ENCODE peak calls at places on chromosomes 7 and 10, in five cellular contexts. I, W, F, M and J are unnamed samples.

GRCh38 chr7:2520131-2520807 is 695 bp downstream of the LFNG start:
- DNase-seq in I (no peak), W (peak; percentile 80), F (no peak), M (no peak), J (peak; percentile 18)

GRCh38 chr10:13458107-13458761 is 70.6 kb downstream of the BEND7 start:
- DNase-seq in I (no peak), W (no peak), F (no peak), M (peak; percentile 45), J (peak; percentile 16)

GRCh38 chr10:80260295-80261243 is 28.9 kb downstream of the MAT1A start:
- DNase-seq in I (no peak), W (no peak), F (peak; percentile 27), M (no peak), J (no peak)

GRCh38 chr7:12385364-12385786 is 18.3 kb downstream of the VWDE start:
- DNase-seq in I (no peak), W (no peak), F (no peak), M (no peak), J (no peak)

GRCh38 chr7:80884511-80885195 is 34.2 kb downstream of the SEMA3C start:
- DNase-seq in I (no peak), W (no peak), F (no peak), M (peak; percentile 54), J (no peak)

GRCh38 chr10:93999401-93999851 is 5.7 kb downstream of the PLCE1 start:
- DNase-seq in I (peak; percentile 66), W (peak; percentile 57), F (peak; percentile 47), M (peak; percentile 63), J (peak; percentile 93)

GRCh38 chr7:29177963-29178612 is 16.5 kb upstream of the CHN2 start:
- DNase-seq in I (no peak), W (peak; percentile 60), F (peak; percentile 59), M (no peak), J (peak; percentile 85)

GRCh38 chr7:96695581-96695980 is 14.1 kb downstream of the SEM1 start:
- DNase-seq in I (no peak), W (no peak), F (no peak), M (no peak), J (no peak)

GRCh38 chr7:95169678-95170077 is 154.7 kb downstream of the PON1 start:
- DNase-seq in I (no peak), W (no peak), F (no peak), M (no peak), J (no peak)

GRCh38 chr10:60896033-60896432 is 48.0 kb downstream of the RHOBTB1 start:
- DNase-seq in I (no peak), W (no peak), F (peak; percentile 32), M (peak; percentile 82), J (no peak)

GRCh38 chr7:132141109-132141508 is 435.2 kb downstream of the PLXNA4 start:
- DNase-seq in I (no peak), W (no peak), F (no peak), M (no peak), J (peak; percentile 72)

GRCh38 chr7:131454538-131454937 is 101.9 kb downstream of the PODXL start:
- DNase-seq in I (no peak), W (no peak), F (no peak), M (no peak), J (no peak)

GRCh38 chr7:111560773-111561658 is 1.3 kb downstream of the IMMP2L start:
- DNase-seq in I (no peak), W (no peak), F (peak; percentile 48), M (peak; percentile 50), J (no peak)

GRCh38 chr7:25678215-25678614 is 449.9 kb upstream of the NPVF start:
- DNase-seq in I (no peak), W (no peak), F (no peak), M (no peak), J (no peak)
- H3K4me3 ChIP-seq in I (no peak overlapping the region), W (no peak overlapping the region), F (no peak overlapping the region), M (no peak overlapping the region), J (no peak overlapping the region)

DNA sequence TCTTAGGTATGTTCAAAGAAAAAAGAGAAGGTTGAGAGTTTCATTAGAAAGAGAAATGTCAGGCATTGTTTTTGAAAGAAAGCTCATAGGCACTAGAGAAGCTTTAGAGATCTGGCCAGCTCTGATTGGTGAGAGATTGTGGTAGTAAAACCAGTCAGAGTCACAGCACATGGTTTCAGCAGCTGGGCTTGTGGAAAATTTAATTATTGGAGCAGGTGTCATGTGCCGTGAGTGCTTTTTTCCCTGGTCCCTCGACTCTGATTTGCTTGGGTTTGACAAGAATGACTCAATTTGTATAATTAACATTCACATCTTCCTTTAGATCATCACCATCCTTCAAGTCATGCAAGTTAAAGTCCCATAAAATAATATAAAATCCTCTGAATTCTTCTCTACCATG is 35.2 kb downstream of the MRPL32 start:
- DNase-seq in I (no peak), W (no peak), F (no peak), M (no peak), J (no peak)
- H3K36me3 ChIP-seq in I (no peaks in the 10 kb centered on the region), W (no peaks in the 10 kb centered on the region), F (no peaks in the 10 kb centered on the region), M (no peaks in the 10 kb centered on the region), J (no peaks in the 10 kb centered on the region)

DNA sequence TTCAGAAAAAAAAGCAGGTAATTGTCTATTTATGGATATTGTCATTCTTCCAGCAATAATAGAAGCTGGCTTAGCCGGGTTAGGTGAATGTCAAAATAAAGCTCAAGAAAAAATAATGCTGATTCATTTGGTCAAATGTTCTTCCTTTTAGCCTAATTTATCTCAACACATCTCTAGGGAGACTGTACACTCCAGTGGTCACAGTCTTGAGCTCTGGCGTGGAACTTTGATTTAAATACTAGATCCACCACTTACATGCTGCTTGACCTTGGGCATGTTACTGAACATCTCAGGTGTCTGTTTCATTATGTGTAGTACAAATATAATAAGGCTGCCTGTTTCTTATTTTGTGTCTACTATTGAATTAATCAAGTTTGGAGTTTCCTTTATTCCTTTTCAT is 22.0 kb downstream of the PRTFDC1 start:
- DNase-seq in I (no peak), W (no peak), F (no peak), M (no peak), J (no peak)
- H3K27me3 ChIP-seq in I (no peaks in the 10 kb centered on the region), W (no peaks in the 10 kb centered on the region), F (no peaks in the 10 kb centered on the region), M (no peaks in the 10 kb centered on the region), J (no peaks in the 10 kb centered on the region)

GRCh38 chr7:141145630-141145982 is 71.7 kb downstream of the TMEM178B start:
- DNase-seq in I (no peak), W (no peak), F (no peak), M (no peak), J (peak; percentile 19)
- H3K4me3 ChIP-seq in I (no peak overlapping the region), W (no peak overlapping the region), F (no peak overlapping the region), M (no peak overlapping the region), J (no peak overlapping the region)